ENCODE peak calls at places on chromosomes 3 and 15, in six cellular contexts. M is colonic mucosa, A is NB4, K is stomach, B is PC-9, W is epithelial cell of esophagus. S is an unnamed sample.

GRCh38 chr3:131218196-131218595 is 163.4 kb upstream of the NUDT16 start:
- DNase-seq in M (no peak), A (no peak), K (no peak), B (no peak), W (peak; percentile 41), S (peak; percentile 61)

GRCh38 chr3:12884104-12884742 is 42.9 kb upstream of the RPL32 start:
- DNase-seq in M (no peak), A (no peak), K (no peak), B (no peak), W (no peak), S (peak; percentile 75)

GRCh38 chr3:52292247-52293065 is 4.8 kb downstream of the GLYCTK start:
- DNase-seq in M (no peak), A (no peak), K (no peak), B (no peak), W (peak; percentile 35), S (no peak)

GRCh38 chr3:125061170-125061569 is 5.4 kb upstream of the HEG1 start:
- DNase-seq in M (no peak), A (no peak), K (no peak), B (no peak), W (no peak), S (peak; percentile 86)

GRCh38 chr3:124791639-124792111 is 61.4 kb downstream of the UMPS start:
- DNase-seq in M (no peak), A (peak; percentile 11), K (no peak), B (no peak), W (peak; percentile 43), S (peak; percentile 96)

GRCh38 chr3:111277226-111277625 is 205.6 kb downstream of the NECTIN3 start:
- DNase-seq in M (no peak), A (peak; percentile 1), K (no peak), B (no peak), W (peak; percentile 26), S (peak; percentile 70)

GRCh38 chr15:89554247-89554646 is 21.0 kb upstream of the TICRR start:
- DNase-seq in M (no peak), A (no peak), K (no peak), B (no peak), W (no peak), S (no peak)

GRCh38 chr3:105322570-105323273 is 44.0 kb upstream of the ALCAM start:
- DNase-seq in M (no peak), A (no peak), K (no peak), B (no peak), W (peak; percentile 6), S (peak; percentile 12)

GRCh38 chr15:78075490-78076230 is 1.9 kb downstream of the TBC1D2B start:
- DNase-seq in M (peak; percentile 84), A (peak; percentile 44), K (peak; percentile 64), B (peak; percentile 31), W (peak; percentile 79), S (peak; percentile 89)

GRCh38 chr3:190120161-190121060 is at the start of gene P3H2:
- DNase-seq in M (peak; percentile 78), A (no peak), K (peak; percentile 84), B (peak; percentile 91), W (peak; percentile 92), S (peak; percentile 97)

GRCh38 chr3:71247221-71247947 is 336.1 kb downstream of the FOXP1 start:
- DNase-seq in M (no peak), A (peak; percentile 25), K (no peak), B (no peak), W (peak; percentile 50), S (peak; percentile 53)

GRCh38 chr3:184177767-184178306 is 3.2 kb downstream of the AP2M1 start:
- DNase-seq in M (no peak), A (no peak), K (no peak), B (no peak), W (no peak), S (no peak)

GRCh38 chr15:61186905-61187865 is 41.9 kb downstream of the RORA start:
- DNase-seq in M (no peak), A (no peak), K (no peak), B (no peak), W (no peak), S (no peak)

GRCh38 chr3:172680684-172681083 is 30.2 kb downstream of the NCEH1 start:
- DNase-seq in M (no peak), A (no peak), K (no peak), B (no peak), W (peak; percentile 91), S (peak; percentile 73)

GRCh38 chr15:59691194-59691805 is 2.2 kb upstream of the BNIP2 start:
- DNase-seq in M (peak; percentile 55), A (peak; percentile 67), K (peak; percentile 46), B (peak; percentile 27), W (peak; percentile 62), S (peak; percentile 20)

GRCh38 chr3:106341090-106341489 is 472.3 kb upstream of the CBLB start:
- DNase-seq in M (no peak), A (no peak), K (no peak), B (no peak), W (no peak), S (peak; percentile 67)

GRCh38 chr3:23575697-23576096 is 230.1 kb upstream of the UBE2E1 start:
- DNase-seq in M (no peak), A (no peak), K (no peak), B (no peak), W (peak; percentile 53), S (peak; percentile 45)

GRCh38 chr15:40793216-40793989 is 13.5 kb upstream of the ZFYVE19 start:
- DNase-seq in M (peak; percentile 92), A (no peak), K (peak; percentile 86), B (peak; percentile 73), W (peak; percentile 97), S (peak; percentile 91)

GRCh38 chr15:66401130-66402021 is 14.7 kb downstream of the MAP2K1 start:
- DNase-seq in M (no peak), A (no peak), K (no peak), B (no peak), W (peak; percentile 49), S (no peak)

GRCh38 chr3:114496466-114496865 is 202.6 kb downstream of the TIGIT start:
- DNase-seq in M (no peak), A (no peak), K (no peak), B (no peak), W (no peak), S (peak; percentile 27)

GRCh38 chr3:141743305-141743704 is 5.2 kb downstream of the RNF7 start:
- DNase-seq in M (no peak), A (no peak), K (no peak), B (no peak), W (no peak), S (no peak)

GRCh38 chr3:190443257-190443656 is 6.4 kb downstream of the TMEM207 start:
- DNase-seq in M (no peak), A (peak; percentile 69), K (no peak), B (no peak), W (no peak), S (no peak)

GRCh38 chr3:112736802-112737566 is 96.0 kb upstream of the CCDC80 start:
- DNase-seq in M (no peak), A (no peak), K (no peak), B (no peak), W (peak; percentile 16), S (no peak)

GRCh38 chr3:135784557-135784956 is 181.0 kb upstream of the PPP2R3A start:
- DNase-seq in M (no peak), A (peak; percentile 64), K (no peak), B (no peak), W (no peak), S (no peak)

GRCh38 chr15:30041868-30042267 is 40.9 kb upstream of the GOLGA8J start:
- DNase-seq in M (no peak), A (no peak), K (no peak), B (no peak), W (no peak), S (no peak)

GRCh38 chr15:30042556-30042955 is 40.2 kb upstream of the GOLGA8J start:
- DNase-seq in M (no peak), A (no peak), K (no peak), B (no peak), W (no peak), S (no peak)

GRCh38 chr15:30044377-30044776 is 38.4 kb upstream of the GOLGA8J start:
- DNase-seq in M (no peak), A (no peak), K (no peak), B (no peak), W (no peak), S (no peak)

GRCh38 chr15:30046414-30046813 is 36.3 kb upstream of the GOLGA8J start:
- DNase-seq in M (no peak), A (no peak), K (no peak), B (no peak), W (no peak), S (no peak)

GRCh38 chr15:30043211-30043655 is 39.5 kb upstream of the GOLGA8J start:
- DNase-seq in M (no peak), A (no peak), K (no peak), B (no peak), W (peak; percentile 49), S (peak; percentile 41)
- TF ChIP-seq CTCF in M (no peak), A (no peak), K (no peak), B (peak; percentile 42), W (peak; percentile 44), S (no peak)

GRCh38 chr3:156554515-156554841 is 439 bp downstream of the SSR3 start:
- DNase-seq in M (no peak), A (no peak), K (peak; percentile 31), B (no peak), W (no peak), S (no peak)

GRCh38 chr3:156551261-156551660 is 3.7 kb downstream of the SSR3 start:
- DNase-seq in M (no peak), A (no peak), K (no peak), B (no peak), W (peak; percentile 25), S (peak; percentile 78)

GRCh38 chr3:156553705-156554356 is 1.1 kb downstream of the SSR3 start:
- DNase-seq in M (peak; percentile 29), A (peak; percentile 51), K (no peak), B (no peak), W (peak; percentile 47), S (peak; percentile 68)

GRCh38 chr3:156551746-156552145 is 3.2 kb downstream of the SSR3 start:
- DNase-seq in M (no peak), A (no peak), K (no peak), B (no peak), W (peak; percentile 82), S (peak; percentile 89)

GRCh38 chr3:156552973-156553372 is 1.9 kb downstream of the SSR3 start:
- DNase-seq in M (no peak), A (no peak), K (no peak), B (no peak), W (no peak), S (no peak)
- H3K4me3 ChIP-seq in M (no peak overlapping the region), A (peak overlapping the region; percentile 79), K (peak overlapping the region; percentile 87), B (peak overlapping the region; percentile 99), W (peak overlapping the region; percentile 87), S (peak overlapping the region; percentile 97)

DNA sequence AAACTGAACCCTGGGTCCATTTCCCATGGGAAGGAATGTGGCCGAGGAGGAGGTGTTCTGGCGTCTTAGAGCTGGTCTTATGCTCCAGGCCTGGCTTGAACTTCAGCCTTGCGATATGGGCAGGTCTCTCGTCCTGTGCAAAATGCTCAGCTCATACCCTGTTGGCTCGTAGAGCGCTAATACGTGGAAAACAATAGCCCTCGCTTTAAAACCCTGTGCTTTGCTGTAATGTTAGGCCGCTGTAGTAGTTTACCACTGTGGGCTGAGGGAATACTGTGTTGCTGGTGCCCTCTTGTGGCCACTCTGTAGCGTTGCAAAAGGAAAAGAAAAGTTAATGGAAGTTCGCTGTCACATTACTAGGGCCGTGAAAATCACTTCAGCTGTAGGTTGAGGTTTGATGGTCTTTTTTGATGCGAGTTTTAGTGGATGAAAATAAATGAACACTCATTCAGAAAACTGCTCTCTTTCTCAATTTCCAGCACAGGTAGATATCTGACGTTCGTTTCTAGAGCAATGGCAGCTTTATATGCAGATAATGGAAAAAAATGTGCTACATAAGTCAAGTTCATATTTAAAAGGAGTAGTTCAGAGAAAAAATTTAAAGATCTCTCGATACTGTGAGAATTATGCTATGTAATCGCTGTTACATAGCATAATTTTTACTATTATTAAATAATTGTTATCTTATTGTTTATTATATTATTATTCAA is 92.9 kb downstream of the MCTP2 start:
- DNase-seq in M (peak; percentile 35), A (peak; percentile 87), K (peak; percentile 53), B (peak; percentile 19), W (peak; percentile 69), S (peak; percentile 10)
- TF ChIP-seq CTCF in M (peak; percentile 87), A (peak; percentile 89), K (no peak), B (peak; percentile 91), W (peak; percentile 93), S (peak; percentile 88)

GRCh38 chr15:25554640-25555039 is 115.8 kb upstream of the UBE3A start:
- DNase-seq in M (no peak), A (no peak), K (no peak), B (no peak), W (no peak), S (no peak)
- H3K4me3 ChIP-seq in M (no peak overlapping the region), A (no peak overlapping the region), K (no peak overlapping the region), B (no peak overlapping the region), W (no peak overlapping the region), S (no peak overlapping the region)